ENCODE peak calls at places on chromosomes 7 and 10, in nine cellular contexts. E is NCI-H1105 treated with DMSO at 0.1 percent for 48 hours, F is NCI-H2029, C is NCI-H345, X is lung microvascular endothelial cell, M is ureter, N is upper lobe of right lung, D is HTR-8/SVneo, A is DMS 273 treated with DMSO at 0.1 percent for 48 hours. J is an unnamed sample.

GRCh38 chr10:29443745-29444523 is 155.1 kb downstream of the LYZL1 start:
- DNase-seq in E (no peak), F (no peak), C (peak), X (no peak), M (no peak), N (no peak), D (no peak), A (no peak), J (no peak)

GRCh38 chr10:80110986-80111385 is 21.5 kb upstream of the PLAC9 start:
- DNase-seq in E (no peak), F (no peak), C (no peak), X (no peak), M (no peak), N (no peak), D (no peak), A (no peak), J (no peak)

GRCh38 chr7:41459183-41459582 is 243.7 kb downstream of the INHBA start:
- DNase-seq in E (no peak), F (no peak), C (no peak), X (no peak), M (no peak), N (no peak), D (no peak), A (no peak), J (no peak)

GRCh38 chr10:113754768-113755167 is 3.3 kb downstream of the PLEKHS1 start:
- DNase-seq in E (no peak), F (no peak), C (no peak), X (no peak), M (no peak), N (no peak), D (no peak), A (no peak), J (no peak)

GRCh38 chr7:34066968-34067367 is 161.6 kb downstream of the BMPER start:
- DNase-seq in E (peak), F (peak), C (peak), X (no peak), M (no peak), N (no peak), D (no peak), A (peak), J (peak)

GRCh38 chr10:6737758-6738463 is 157.8 kb upstream of the PRKCQ start:
- DNase-seq in E (no peak), F (no peak), C (no peak), X (peak), M (no peak), N (no peak), D (peak), A (no peak), J (no peak)

GRCh38 chr10:5566606-5567005 is 41.8 kb downstream of the CALML3 start:
- DNase-seq in E (no peak), F (peak), C (no peak), X (no peak), M (peak), N (peak), D (no peak), A (no peak), J (no peak)

GRCh38 chr10:11018426-11018818 is 750 bp downstream of the CELF2 start:
- DNase-seq in E (no peak), F (no peak), C (no peak), X (peak), M (no peak), N (peak), D (no peak), A (no peak), J (no peak)

GRCh38 chr7:156493942-156494341 is 146.6 kb upstream of the RNF32 start:
- DNase-seq in E (no peak), F (no peak), C (no peak), X (no peak), M (no peak), N (no peak), D (no peak), A (no peak), J (no peak)

GRCh38 chr10:126684171-126684745 is 13.8 kb upstream of the C10orf90 start:
- DNase-seq in E (no peak), F (no peak), C (no peak), X (no peak), M (no peak), N (no peak), D (no peak), A (no peak), J (no peak)

GRCh38 chr10:87505366-87506113 is 847 bp downstream of the MINPP1 start:
- DNase-seq in E (no peak), F (peak), C (peak), X (peak), M (no peak), N (peak), D (peak), A (no peak), J (peak)

GRCh38 chr7:151800861-151801260 is 76.1 kb downstream of the PRKAG2 start:
- DNase-seq in E (no peak), F (no peak), C (no peak), X (no peak), M (no peak), N (peak), D (no peak), A (no peak), J (no peak)

J was measured in NCI-H69.